ENCODE peak calls at places on chromosomes 12 and 14, in seven cellular contexts. Q is left cardiac atrium; E is left ventricle myocardium inferior; N is GM12891; Z is heart right ventricle; Y is activated naive CD4-positive, alpha-beta T cell treated with anti-CD3 and anti-CD28 coated beads, Interleukin-2, amount 50 U/mL, for 72 hours; J is fibroblast of the aortic adventitia. W is an unnamed sample.

GRCh38 chr12:111993290-111994150 is 19.4 kb downstream of the TMEM116 start:
- DNase-seq in J (no peak), Y (peak; percentile 37), Z (no peak), E (no peak), Q (no peak), N (no peak), W (no peak)

GRCh38 chr12:39127401-39127800 is 222.0 kb upstream of the CPNE8 start:
- DNase-seq in E (no peak), J (peak; percentile 20), Q (no peak), N (no peak), Y (no peak), Z (no peak), W (no peak)

GRCh38 chr12:24742378-24742777 is 206.5 kb downstream of the BCAT1 start:
- DNase-seq in E (peak; percentile 15), Q (no peak), Y (peak; percentile 20), Z (no peak), N (peak; percentile 25), J (no peak), W (no peak)

GRCh38 chr12:6222009-6222702 is 22.0 kb downstream of the CD9 start:
- DNase-seq in Q (peak; percentile 30), J (no peak), Y (no peak), E (no peak), Z (no peak), N (no peak), W (no peak)

GRCh38 chr12:53053223-53054111 is 3.6 kb downstream of the TNS2 start:
- DNase-seq in J (no peak), N (no peak), E (peak; percentile 55), Y (peak; percentile 55), Q (peak; percentile 58), Z (peak; percentile 57), W (peak; percentile 90)

GRCh38 chr12:1013618-1014489 is 22.8 kb downstream of the ERC1 start:
- DNase-seq in Q (no peak), E (no peak), J (peak; percentile 82), Z (no peak), Y (no peak), N (no peak), W (no peak)

GRCh38 chr12:68915055-68915454 is 17.9 kb downstream of the CPM start:
- DNase-seq in Z (no peak), E (no peak), N (no peak), Y (no peak), J (peak; percentile 90), Q (no peak), W (no peak)

GRCh38 chr12:73892181-73892580 is 645.5 kb upstream of the ATXN7L3B start:
- DNase-seq in Z (no peak), E (no peak), Q (no peak), N (no peak), Y (no peak), J (peak; percentile 3), W (no peak)

GRCh38 chr12:117671734-117672133 is 297.1 kb downstream of the KSR2 start:
- DNase-seq in E (peak; percentile 17), Q (peak; percentile 41), Z (no peak), J (no peak), Y (no peak), N (peak; percentile 17), W (no peak)

GRCh38 chr12:53200458-53201169 is 6.4 kb downstream of the ITGB7 start:
- DNase-seq in E (no peak), Z (no peak), N (no peak), J (peak; percentile 45), Q (no peak), Y (peak; percentile 43), W (no peak)

GRCh38 chr12:17278946-17279345 is 673.0 kb upstream of the LMO3 start:
- DNase-seq in Q (no peak), N (no peak), Y (no peak), J (no peak), Z (no peak), E (no peak), W (no peak)

GRCh38 chr12:46131729-46132128 is 137.1 kb downstream of the SLC38A1 start:
- DNase-seq in E (no peak), Y (no peak), J (peak; percentile 10), Q (no peak), N (no peak), Z (no peak), W (no peak)

GRCh38 chr14:68476212-68476964 is 316.5 kb downstream of the ZFP36L1 start:
- DNase-seq in Z (peak; percentile 33), E (peak; percentile 42), J (peak; percentile 92), Y (no peak), N (no peak), Q (peak; percentile 69), W (peak; percentile 79)

GRCh38 chr12:19432309-19433170 is 6.8 kb upstream of the AEBP2 start:
- DNase-seq in J (no peak), Y (peak; percentile 16), N (no peak), Q (no peak), Z (no peak), E (no peak), W (no peak)

GRCh38 chr12:43761535-43761934 is 2.8 kb downstream of the IRAK4 start:
- DNase-seq in N (no peak), Y (no peak), Z (no peak), J (no peak), Q (no peak), E (no peak), W (no peak)

GRCh38 chr12:26878661-26879119 is 45.7 kb upstream of the ITPR2 start:
- DNase-seq in Y (no peak), J (peak; percentile 76), E (peak; percentile 87), Q (peak; percentile 75), Z (peak; percentile 84), N (no peak), W (peak; percentile 78)

GRCh38 chr14:92649934-92650545 is 98.4 kb downstream of the LGMN start:
- DNase-seq in Q (peak; percentile 67), Y (no peak), J (peak; percentile 86), Z (peak; percentile 33), N (no peak), E (peak; percentile 56), W (peak; percentile 73)

GRCh38 chr12:1212529-1212928 is 221.5 kb downstream of the ERC1 start:
- DNase-seq in Q (no peak), Y (no peak), J (no peak), E (no peak), N (no peak), Z (no peak), W (no peak)

GRCh38 chr14:33191855-33192254 is 253.2 kb downstream of the NPAS3 start:
- DNase-seq in Q (no peak), N (no peak), Y (no peak), Z (no peak), J (no peak), E (no peak), W (no peak)

GRCh38 chr12:8906781-8907180 is 7.5 kb upstream of the PHC1 start:
- DNase-seq in Y (no peak), Q (no peak), Z (no peak), N (no peak), E (no peak), J (no peak), W (no peak)

GRCh38 chr14:50082784-50083466 is 33.4 kb downstream of the VCPKMT start:
- DNase-seq in Q (no peak), Y (peak; percentile 77), Z (no peak), N (peak; percentile 57), J (no peak), E (no peak), W (no peak)

GRCh38 chr14:97976861-97977260 is 1179.7 kb downstream of the VRK1 start:
- DNase-seq in N (no peak), Z (peak; percentile 38), E (peak; percentile 27), Q (peak; percentile 29), J (no peak), Y (no peak), W (no peak)

GRCh38 chr14:91955168-91955567 is 7.7 kb upstream of the FBLN5 start:
- DNase-seq in Q (no peak), J (no peak), Y (no peak), Z (no peak), E (no peak), N (no peak), W (no peak)

GRCh38 chr12:126069549-126070165 is 1004.4 kb downstream of the AACS start:
- DNase-seq in Y (peak; percentile 67), Q (no peak), E (no peak), N (peak; percentile 5), Z (no peak), J (peak; percentile 84), W (no peak)

GRCh38 chr12:58310828-58311273 is 369.5 kb downstream of the ATP23 start:
- DNase-seq in E (no peak), J (peak; percentile 99), N (no peak), Q (no peak), Z (no peak), Y (no peak), W (no peak)

GRCh38 chr12:89348894-89349669 is 3.2 kb downstream of the DUSP6 start:
- DNase-seq in N (no peak), E (no peak), Z (no peak), Q (no peak), J (no peak), Y (no peak), W (no peak)

GRCh38 chr12:5192727-5193126 is 149.0 kb downstream of the KCNA5 start:
- DNase-seq in Q (no peak), Z (no peak), N (no peak), J (no peak), E (no peak), Y (no peak), W (no peak)

GRCh38 chr12:111546758-111547383 is 52.2 kb downstream of the ATXN2 start:
- DNase-seq in Y (peak; percentile 10), E (no peak), J (peak; percentile 16), N (no peak), Q (no peak), Z (no peak), W (no peak)

GRCh38 chr14:72024043-72024407 is 91.8 kb downstream of the RGS6 start:
- DNase-seq in E (no peak), N (peak; percentile 5), Q (no peak), J (peak; percentile 7), Y (peak; percentile 41), Z (no peak), W (no peak)

GRCh38 chr12:94762943-94763342 is 112.6 kb upstream of the TMCC3 start:
- DNase-seq in N (no peak), Y (no peak), Q (no peak), E (no peak), Z (no peak), J (no peak), W (no peak)

GRCh38 chr12:117273091-117273490 is 82.8 kb upstream of the FBXO21 start:
- DNase-seq in E (no peak), Q (no peak), J (no peak), Y (no peak), Z (no peak), N (no peak), W (no peak)

GRCh38 chr12:53381739-53382630 is 2.0 kb downstream of the SP1 start:
- DNase-seq in Q (peak; percentile 50), E (peak; percentile 34), N (no peak), Z (no peak), J (peak; percentile 77), Y (peak; percentile 31), W (peak; percentile 87)

W was measured in kidney.